ENCODE peak calls at places on chromosomes 1 and 21, in five cellular contexts. T is fibroblast of lung; M is breast epithelium; I is neural crest cell; F is CD8-positive, alpha-beta T cell. L is an unnamed sample.

GRCh38 chr1:99441234-99442095 is 177.2 kb downstream of the PLPPR4 start:
- DNase-seq in I (no peak), M (no peak), T (peak), F (no peak), L (no peak)

GRCh38 chr1:110050602-110051261 is 16.3 kb downstream of the STRIP1 start:
- DNase-seq in I (no peak), M (no peak), F (no peak), T (no peak), L (no peak)

GRCh38 chr1:81801834-81802531 is 1.2 kb downstream of the ADGRL2 start:
- DNase-seq in T (peak), F (no peak), M (no peak), I (peak), L (no peak)

GRCh38 chr21:45011911-45012660 is 62.3 kb upstream of the ADARB1 start:
- DNase-seq in F (no peak), M (no peak), T (peak), I (no peak), L (peak)

GRCh38 chr1:31548518-31548898 is 27.8 kb upstream of the TINAGL1 start:
- DNase-seq in T (peak), I (no peak), M (no peak), F (no peak), L (no peak)

GRCh38 chr1:167663002-167663772 is 33.2 kb downstream of the RCSD1 start:
- DNase-seq in T (peak), F (no peak), M (no peak), I (no peak), L (no peak)

GRCh38 chr1:158035976-158036583 is 42.6 kb downstream of the KIRREL1 start:
- DNase-seq in I (peak), F (no peak), M (no peak), T (peak), L (no peak)

GRCh38 chr1:243903904-243904303 is 53.9 kb upstream of the AKT3 start:
- DNase-seq in T (peak), M (no peak), I (no peak), F (no peak), L (no peak)

GRCh38 chr21:34526618-34527290 is 14.7 kb upstream of the KCNE1 start:
- DNase-seq in T (peak), F (no peak), I (peak), M (no peak), L (no peak)

GRCh38 chr1:222224576-222224975 is 323.3 kb downstream of the HHIPL2 start:
- DNase-seq in T (peak), I (no peak), M (no peak), F (no peak), L (no peak)

GRCh38 chr1:37763791-37764741 is 854 bp downstream of the EPHA10 start:
- DNase-seq in M (no peak), I (peak), T (peak), F (no peak), L (no peak)

GRCh38 chr1:146029097-146029496 is 7.6 kb upstream of the HJV start:
- DNase-seq in M (no peak), I (no peak), F (no peak), T (no peak), L (no peak)

GRCh38 chr1:5995871-5996630 is 3.8 kb upstream of the NPHP4 start:
- DNase-seq in T (no peak), F (no peak), I (no peak), M (no peak), L (no peak)

GRCh38 chr1:38559180-38559874 is 300.2 kb downstream of the RRAGC start:
- DNase-seq in M (no peak), T (no peak), F (peak), I (no peak), L (no peak)

GRCh38 chr1:63668298-63668697 is 75.1 kb downstream of the PGM1 start:
- DNase-seq in M (no peak), F (no peak), T (peak), I (no peak), L (no peak)

GRCh38 chr1:76687324-76688018 is 179.8 kb upstream of the ST6GALNAC5 start:
- DNase-seq in F (no peak), T (no peak), M (no peak), I (no peak), L (no peak)

GRCh38 chr1:67880056-67880601 is 46.9 kb upstream of the GNG12 start:
- DNase-seq in M (no peak), F (no peak), I (no peak), T (peak), L (no peak)

GRCh38 chr1:233304489-233305102 is 9.1 kb upstream of the PCNX2 start:
- DNase-seq in M (no peak), F (no peak), I (no peak), T (peak), L (no peak)

GRCh38 chr1:3320246-3321152 is 134.0 kb upstream of the ARHGEF16 start:
- DNase-seq in F (no peak), M (no peak), T (peak), I (no peak), L (no peak)

GRCh38 chr1:221543529-221544120 is 198.3 kb downstream of the DUSP10 start:
- DNase-seq in T (peak), F (no peak), M (no peak), I (no peak), L (no peak)

GRCh38 chr1:12518956-12519707 is 98.9 kb downstream of the DHRS3 start:
- DNase-seq in T (peak), M (no peak), F (no peak), I (no peak), L (no peak)

GRCh38 chr1:151277249-151277648 is 4.8 kb upstream of the ZNF687 start:
- DNase-seq in F (no peak), T (no peak), M (no peak), I (no peak), L (no peak)

GRCh38 chr1:36269408-36269838 is 36.7 kb upstream of the SH3D21 start:
- DNase-seq in T (peak), I (no peak), M (peak), F (no peak), L (no peak)

GRCh38 chr1:9731561-9731960 is 80.0 kb downstream of the PIK3CD start:
- DNase-seq in M (no peak), F (no peak), T (no peak), I (no peak), L (no peak)

GRCh38 chr1:116721608-116722007 is 32.6 kb upstream of the CD2 start:
- DNase-seq in M (no peak), F (no peak), I (no peak), T (no peak), L (no peak)

DNA sequence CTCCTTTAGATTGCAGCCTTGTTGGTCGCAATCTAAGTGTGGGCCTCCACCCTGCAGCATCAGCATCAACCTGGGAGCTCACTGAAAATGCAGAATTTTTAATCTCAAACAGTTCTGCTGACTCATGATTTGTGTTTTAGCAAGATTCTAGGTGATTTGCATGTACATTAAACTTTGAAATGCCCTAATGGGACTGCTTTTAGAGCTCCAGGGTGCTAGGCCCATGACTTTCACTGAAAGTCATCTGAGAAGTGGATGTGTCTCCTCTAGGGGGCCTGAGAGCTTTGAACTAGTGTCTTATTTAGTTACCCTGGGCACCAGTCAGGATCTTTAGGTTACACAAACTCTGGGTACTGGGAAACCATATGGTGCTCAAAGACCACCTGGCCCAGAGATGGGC is 9.0 kb downstream of the TRIM67 start:
- DNase-seq in M (no peak), T (no peak), F (no peak), I (no peak), L (no peak)
- TF ChIP-seq CTCF in M (no peak), T (no peak), F (no peak), I (peak), L (no peak)

DNA sequence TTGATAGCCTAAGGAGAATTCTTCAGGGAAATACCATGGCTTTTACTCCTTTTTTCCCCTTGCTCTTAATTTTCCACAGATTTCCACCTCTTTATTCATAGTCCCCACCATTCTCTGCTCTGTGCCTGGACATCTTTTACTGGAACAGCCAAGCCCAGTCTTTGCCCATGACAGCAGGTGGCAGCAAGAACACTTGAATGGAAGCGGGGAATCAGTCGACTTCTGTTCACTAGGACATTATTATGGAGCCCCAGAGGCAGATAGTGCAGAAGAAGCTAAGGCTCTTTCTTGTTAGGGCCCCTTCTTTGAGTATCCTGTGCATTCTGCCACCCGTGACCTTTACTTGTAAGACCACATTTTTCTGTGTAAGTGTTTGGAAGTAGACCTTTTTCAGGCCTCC is 6.3 kb downstream of the OR14I1 start:
- DNase-seq in T (no peak), M (no peak), I (no peak), F (no peak), L (no peak)
- TF ChIP-seq CTCF in T (no peak), M (no peak), I (no peak), F (no peak), L (no peak)

DNA sequence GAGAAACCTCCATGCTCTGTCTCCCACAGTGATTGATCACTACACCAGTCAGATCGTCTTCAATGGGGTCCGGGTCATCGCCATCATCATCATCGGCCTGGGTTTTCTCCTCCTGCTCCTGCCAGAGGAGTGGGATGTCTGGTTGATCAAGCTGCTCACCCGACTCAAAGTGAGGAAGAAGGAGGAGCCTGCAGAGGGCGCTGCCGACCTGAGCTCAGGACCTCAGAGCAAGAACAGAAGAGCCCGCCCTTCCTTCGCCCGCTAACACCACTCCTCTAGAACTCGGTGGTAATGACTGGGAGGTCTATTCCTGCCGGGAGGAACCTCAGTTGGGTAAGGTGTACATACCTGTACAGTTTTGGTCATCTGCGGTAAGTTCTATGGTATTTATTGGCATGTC is 50.3 kb upstream of the COA6 start:
- DNase-seq in F (peak), M (no peak), I (peak), T (peak), L (no peak)
- TF ChIP-seq CTCF in F (peak), M (no peak), I (peak), T (peak), L (peak)

GRCh38 chr1:10813801-10814200 is 17.4 kb upstream of the CASZ1 start:
- DNase-seq in M (no peak), F (no peak), T (no peak), I (no peak), L (peak)

GRCh38 chr1:10814312-10814711 is 17.9 kb upstream of the CASZ1 start:
- DNase-seq in I (no peak), T (no peak), M (no peak), F (no peak), L (no peak)

GRCh38 chr1:10815863-10816195 is 19.4 kb upstream of the CASZ1 start:
- DNase-seq in F (no peak), T (no peak), I (no peak), M (no peak), L (no peak)

GRCh38 chr1:10814954-10815862 is 18.8 kb upstream of the CASZ1 start:
- DNase-seq in M (no peak), F (no peak), T (no peak), I (no peak), L (no peak)

DNA sequence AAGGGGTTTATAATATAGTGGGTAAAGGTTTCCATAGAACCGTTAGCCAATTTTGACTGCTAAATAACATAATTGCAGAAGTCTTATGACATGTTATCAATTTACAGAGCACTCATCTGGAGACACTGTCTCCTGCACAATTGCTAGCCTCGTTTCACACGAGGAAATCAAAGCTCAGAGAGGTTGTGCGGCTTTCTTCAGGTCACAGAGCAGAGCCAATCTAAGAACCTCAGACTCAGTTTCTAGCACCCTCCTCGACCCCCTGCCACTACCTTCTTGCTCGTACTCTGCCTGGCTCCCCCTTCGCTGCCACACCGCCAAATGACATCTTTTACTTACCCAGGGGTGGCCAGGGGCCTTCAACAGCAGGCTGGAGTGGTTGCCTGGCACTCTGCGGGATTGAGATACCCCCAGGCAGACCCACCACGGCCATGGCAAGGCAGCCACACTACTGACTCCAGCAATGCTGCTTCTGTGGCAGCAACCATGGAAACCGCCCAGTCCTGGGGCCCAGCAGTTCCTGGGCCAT is 16.0 kb upstream of the CASZ1 start:
- DNase-seq in I (no peak), F (no peak), T (no peak), M (no peak), L (no peak)
- TF ChIP-seq CTCF in I (no peak), F (no peak), T (no peak), M (no peak), L (no peak)

GRCh38 chr1:201826830-201827229 is 2.1 kb upstream of the IPO9 start:
- DNase-seq in M (no peak), T (peak), I (no peak), F (no peak), L (no peak)
- TF ChIP-seq CTCF in M (no peak), T (no peak), I (no peak), F (no peak), L (no peak)

GRCh38 chr1:60990719-60991100 is 91.7 kb upstream of the NFIA start:
- DNase-seq in I (no peak), M (no peak), T (no peak), F (no peak), L (no peak)

GRCh38 chr1:60989745-60990718 is 92.3 kb upstream of the NFIA start:
- DNase-seq in F (no peak), T (peak), I (no peak), M (no peak), L (no peak)

GRCh38 chr1:60995093-60995492 is 87.3 kb upstream of the NFIA start:
- DNase-seq in T (no peak), I (no peak), F (no peak), M (no peak), L (no peak)

GRCh38 chr1:60992165-60992564 is 90.2 kb upstream of the NFIA start:
- DNase-seq in M (no peak), T (no peak), F (no peak), I (no peak), L (no peak)

DNA sequence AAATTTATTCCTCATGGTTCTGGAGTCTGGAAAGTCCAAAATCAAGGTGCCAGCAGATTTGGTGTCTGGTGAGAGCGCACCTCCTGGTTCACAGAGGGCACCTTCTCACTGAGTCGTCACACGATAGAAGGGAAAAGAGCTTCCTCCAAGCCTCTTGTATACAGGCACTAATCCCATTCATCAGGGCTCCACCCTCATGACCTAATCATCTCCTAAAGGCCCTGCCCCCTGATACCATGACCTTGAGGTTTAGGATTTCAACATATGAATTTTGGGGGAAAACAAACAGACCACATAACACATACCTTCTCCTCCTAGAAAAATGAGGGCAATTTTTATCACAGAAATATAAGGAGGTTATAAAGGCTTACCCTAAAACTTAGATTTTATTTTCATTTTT is 88.0 kb upstream of the NFIA start:
- DNase-seq in I (no peak), T (no peak), F (no peak), M (no peak), L (no peak)
- TF ChIP-seq CTCF in I (no peak), T (no peak), F (no peak), M (no peak), L (no peak)

DNA sequence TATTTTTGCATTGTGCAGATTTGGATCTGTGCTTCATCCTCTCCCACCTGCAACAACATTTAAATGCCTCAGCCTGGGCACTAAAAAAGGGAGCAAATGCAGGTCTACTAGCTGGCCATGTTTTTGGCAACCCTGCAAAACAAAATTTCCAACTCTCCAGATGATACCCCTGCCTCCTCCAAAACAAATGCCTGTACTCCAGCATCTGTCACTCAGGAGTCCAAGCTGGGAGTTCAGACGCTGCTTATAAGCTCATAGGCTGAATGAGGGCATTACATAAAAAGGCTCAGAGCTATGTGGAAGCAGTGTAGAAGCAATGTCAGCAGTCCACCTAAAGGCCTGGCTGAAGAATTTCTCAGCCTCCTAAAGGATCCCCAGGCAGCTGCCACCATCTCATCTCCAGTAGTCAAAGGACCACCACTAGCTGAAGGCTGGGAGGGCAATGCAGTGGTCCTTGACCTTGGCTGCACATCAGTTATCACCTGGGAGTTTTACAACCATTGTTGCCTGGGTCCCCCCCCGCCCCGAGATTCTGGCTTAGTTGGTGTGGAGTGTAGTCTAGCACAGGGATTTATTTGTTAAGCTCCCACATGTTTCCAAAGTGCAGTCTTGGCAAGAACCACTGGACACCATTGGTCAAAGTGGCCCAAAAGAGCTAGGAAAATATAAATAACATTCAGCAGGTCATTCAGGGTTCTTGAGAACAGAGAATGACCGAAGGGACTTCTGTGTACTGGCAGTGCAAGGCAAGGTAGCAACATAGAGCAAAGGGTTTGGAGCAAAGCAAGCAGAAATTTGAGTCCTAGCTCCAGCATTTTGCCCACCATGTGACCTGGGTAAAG is 57.2 kb downstream of the ITPKB start:
- DNase-seq in T (no peak), M (peak), I (no peak), F (no peak), L (no peak)
- TF ChIP-seq CTCF in T (no peak), M (no peak), I (no peak), F (no peak), L (no peak)

DNA sequence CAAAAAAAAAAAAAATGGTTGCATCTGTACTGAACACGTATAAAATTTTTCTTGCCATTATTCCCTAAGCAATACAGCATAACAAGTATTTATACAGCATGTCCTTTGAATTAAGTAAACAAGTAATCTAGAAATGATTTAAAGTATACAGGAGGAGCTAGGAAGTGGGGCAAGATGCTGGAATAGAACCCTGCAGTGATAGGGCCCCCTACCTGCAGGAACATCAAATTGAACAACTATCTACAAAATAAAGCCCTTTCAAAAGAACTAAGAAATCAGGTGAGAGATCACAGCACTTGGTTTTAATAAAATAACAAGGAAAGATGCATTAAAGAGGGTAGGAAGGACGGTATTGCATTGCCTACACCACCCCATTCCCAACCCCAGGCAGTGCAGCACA is 10.9 kb downstream of the TSHB start:
- DNase-seq in M (no peak), F (no peak), I (no peak), T (no peak), L (no peak)
- TF ChIP-seq CTCF in M (no peak), F (no peak), I (no peak), T (no peak), L (no peak)

DNA sequence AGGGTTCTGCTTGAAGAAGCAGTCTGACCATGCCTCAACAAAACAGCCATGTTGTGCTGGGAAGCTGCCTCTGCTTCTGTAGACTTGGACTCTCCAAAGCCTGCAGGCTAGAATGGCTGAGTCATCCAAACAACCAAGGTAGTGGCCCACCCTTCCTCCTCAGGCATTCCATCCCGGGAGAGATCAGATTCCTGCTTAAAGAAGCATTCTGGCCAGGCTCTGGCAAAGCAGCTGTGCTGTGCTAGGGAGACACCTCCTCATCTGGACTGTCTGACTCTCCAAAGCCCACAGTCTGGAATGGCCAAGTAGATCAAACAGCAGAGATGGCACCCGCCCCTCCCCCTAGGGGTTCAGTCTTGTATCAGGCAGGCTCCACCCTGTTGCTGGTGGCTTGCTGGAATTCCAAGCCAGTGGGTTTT is 38.3 kb upstream of the F3 start:
- DNase-seq in M (no peak), F (no peak), T (peak), I (no peak), L (no peak)
- TF ChIP-seq CTCF in M (no peak), F (no peak), T (no peak), I (no peak), L (no peak)

GRCh38 chr1:69073176-69073575 is 494.5 kb upstream of the LRRC7 start:
- DNase-seq in F (no peak), I (no peak), M (no peak), T (no peak), L (no peak)
- TF ChIP-seq CTCF in F (no peak), I (no peak), M (no peak), T (no peak), L (no peak)